ENCODE peak calls at places on chromosomes 1 and 21, in seven cellular contexts. One of them, this sample, is unnamed.

GRCh38 chr1:212782422-212783154 is 9.0 kb downstream of the NSL1 start:
- DNase-seq in foreskin fibroblast: peak
- DNase-seq in lower lobe of right lung: no peak
- DNase-seq in HT1080: peak
- DNase-seq in NAMALWA: peak
- DNase-seq in neuronal stem cell: no peak
- DNase-seq in fibroblast of mammary gland: peak
- DNase-seq in this sample: peak

GRCh38 chr1:248783367-248783766 is 27.8 kb upstream of the LYPD8 start:
- DNase-seq in foreskin fibroblast: no peak
- DNase-seq in lower lobe of right lung: no peak
- DNase-seq in HT1080: no peak
- DNase-seq in NAMALWA: no peak
- DNase-seq in neuronal stem cell: no peak
- DNase-seq in fibroblast of mammary gland: no peak
- DNase-seq in this sample: no peak

GRCh38 chr1:216805233-216805632 is 82.0 kb upstream of the ESRRG start:
- DNase-seq in foreskin fibroblast: no peak
- DNase-seq in lower lobe of right lung: no peak
- DNase-seq in HT1080: no peak
- DNase-seq in NAMALWA: no peak
- DNase-seq in neuronal stem cell: no peak
- DNase-seq in fibroblast of mammary gland: no peak
- DNase-seq in this sample: no peak

GRCh38 chr1:53562256-53562982 is 103.2 kb downstream of the DMRTB1 start:
- DNase-seq in foreskin fibroblast: no peak
- DNase-seq in lower lobe of right lung: no peak
- DNase-seq in HT1080: no peak
- DNase-seq in NAMALWA: no peak
- DNase-seq in neuronal stem cell: no peak
- DNase-seq in fibroblast of mammary gland: no peak
- DNase-seq in this sample: no peak

GRCh38 chr21:37006521-37007291 is at the start of gene RIPPLY3:
- DNase-seq in foreskin fibroblast: peak
- DNase-seq in lower lobe of right lung: no peak
- DNase-seq in HT1080: no peak
- DNase-seq in NAMALWA: no peak
- DNase-seq in neuronal stem cell: no peak
- DNase-seq in fibroblast of mammary gland: no peak
- DNase-seq in this sample: no peak

GRCh38 chr1:189323090-189323489 is 1154.6 kb downstream of the BRINP3 start:
- DNase-seq in foreskin fibroblast: peak
- DNase-seq in lower lobe of right lung: no peak
- DNase-seq in HT1080: no peak
- DNase-seq in NAMALWA: no peak
- DNase-seq in neuronal stem cell: no peak
- DNase-seq in fibroblast of mammary gland: no peak
- DNase-seq in this sample: no peak

GRCh38 chr1:152458384-152459185 is 44.5 kb upstream of the CRNN start:
- DNase-seq in foreskin fibroblast: peak
- DNase-seq in lower lobe of right lung: peak
- DNase-seq in HT1080: peak
- DNase-seq in NAMALWA: peak
- DNase-seq in neuronal stem cell: peak
- DNase-seq in fibroblast of mammary gland: peak
- DNase-seq in this sample: peak

GRCh38 chr1:218369688-218370511 is 24.8 kb downstream of the TGFB2 start:
- DNase-seq in foreskin fibroblast: peak
- DNase-seq in lower lobe of right lung: no peak
- DNase-seq in HT1080: peak
- DNase-seq in NAMALWA: no peak
- DNase-seq in neuronal stem cell: no peak
- DNase-seq in fibroblast of mammary gland: peak
- DNase-seq in this sample: peak

GRCh38 chr1:183070923-183071618 is 47.9 kb downstream of the LAMC1 start:
- DNase-seq in foreskin fibroblast: peak
- DNase-seq in lower lobe of right lung: no peak
- DNase-seq in HT1080: peak
- DNase-seq in NAMALWA: peak
- DNase-seq in neuronal stem cell: no peak
- DNase-seq in fibroblast of mammary gland: peak
- DNase-seq in this sample: peak

GRCh38 chr1:207962716-207963428 is 51.9 kb upstream of the CD34 start:
- DNase-seq in foreskin fibroblast: peak
- DNase-seq in lower lobe of right lung: peak
- DNase-seq in HT1080: no peak
- DNase-seq in NAMALWA: no peak
- DNase-seq in neuronal stem cell: no peak
- DNase-seq in fibroblast of mammary gland: peak
- DNase-seq in this sample: peak

GRCh38 chr1:60835649-60836048 is 246.7 kb upstream of the NFIA start:
- DNase-seq in foreskin fibroblast: no peak
- DNase-seq in lower lobe of right lung: no peak
- DNase-seq in HT1080: no peak
- DNase-seq in NAMALWA: no peak
- DNase-seq in neuronal stem cell: no peak
- DNase-seq in fibroblast of mammary gland: no peak
- DNase-seq in this sample: no peak

GRCh38 chr21:36229181-36229580 is 72.6 kb downstream of the DOP1B start:
- DNase-seq in foreskin fibroblast: no peak
- DNase-seq in lower lobe of right lung: no peak
- DNase-seq in HT1080: no peak
- DNase-seq in NAMALWA: no peak
- DNase-seq in neuronal stem cell: no peak
- DNase-seq in fibroblast of mammary gland: no peak
- DNase-seq in this sample: no peak

GRCh38 chr1:205121660-205122488 is at the start of gene RBBP5:
- DNase-seq in foreskin fibroblast: peak
- DNase-seq in lower lobe of right lung: peak
- DNase-seq in HT1080: peak
- DNase-seq in NAMALWA: peak
- DNase-seq in neuronal stem cell: peak
- DNase-seq in fibroblast of mammary gland: peak
- DNase-seq in this sample: peak

This sample was measured in RPMI7951.